ENCODE peak calls at places on chromosomes 5 and 9, in five cellular contexts. I is lower leg skin, H is brain microvascular endothelial cell, E is left ventricle myocardium inferior, U is lung. L is an unnamed sample.

GRCh38 chr5:87361536-87362213 is 51.1 kb downstream of the CCNH start:
- DNase-seq in I (no peak), H (no peak), E (no peak), U (no peak), L (no peak)

GRCh38 chr9:131762356-131762932 is 22.6 kb upstream of the RAPGEF1 start:
- DNase-seq in I (peak; percentile 34), H (peak; percentile 11), E (peak; percentile 75), U (peak; percentile 65), L (peak; percentile 57)

GRCh38 chr5:131324311-131324710 is 60.5 kb downstream of the CDC42SE2 start:
- DNase-seq in I (no peak), H (no peak), E (no peak), U (no peak), L (no peak)

GRCh38 chr5:5644249-5644648 is 221.8 kb downstream of the ICE1 start:
- DNase-seq in I (no peak), H (no peak), E (no peak), U (no peak), L (no peak)

GRCh38 chr5:79973511-79973910 is 17.6 kb downstream of the MTX3 start:
- DNase-seq in I (no peak), H (no peak), E (no peak), U (no peak), L (no peak)

GRCh38 chr5:138725885-138726457 is 27.3 kb upstream of the CTNNA1 start:
- DNase-seq in I (no peak), H (no peak), E (peak; percentile 21), U (no peak), L (no peak)

GRCh38 chr5:147763791-147764525 is 18.6 kb downstream of the JAKMIP2 start:
- DNase-seq in I (no peak), H (peak; percentile 15), E (no peak), U (no peak), L (no peak)

GRCh38 chr5:27172708-27173107 is 134.3 kb upstream of the CDH9 start:
- DNase-seq in I (no peak), H (no peak), E (no peak), U (no peak), L (no peak)

GRCh38 chr5:90135979-90136378 is 273.6 kb downstream of the CETN3 start:
- DNase-seq in I (no peak), H (no peak), E (no peak), U (no peak), L (no peak)

GRCh38 chr9:2297771-2298170 is 282.6 kb downstream of the SMARCA2 start:
- DNase-seq in I (no peak), H (no peak), E (no peak), U (no peak), L (no peak)

GRCh38 chr9:135666534-135667402 is 3.7 kb downstream of the LCN9 start:
- DNase-seq in I (no peak), H (no peak), E (no peak), U (no peak), L (no peak)

GRCh38 chr9:100219347-100219746 is 120.3 kb downstream of the INVS start:
- DNase-seq in I (no peak), H (no peak), E (no peak), U (no peak), L (no peak)

GRCh38 chr5:138726848-138727247 is 26.4 kb upstream of the CTNNA1 start:
- DNase-seq in I (no peak), H (no peak), E (no peak), U (no peak), L (no peak)

GRCh38 chr9:22084336-22085035 is 75.4 kb upstream of the CDKN2B start:
- DNase-seq in I (no peak), H (peak; percentile 96), E (no peak), U (no peak), L (no peak)

GRCh38 chr5:96075579-96076289 is 114.1 kb upstream of the ELL2 start:
- DNase-seq in I (no peak), H (no peak), E (no peak), U (no peak), L (no peak)

GRCh38 chr9:127132375-127132774 is 9.9 kb upstream of the ANGPTL2 start:
- DNase-seq in I (no peak), H (no peak), E (no peak), U (no peak), L (no peak)

GRCh38 chr5:80216753-80217596 is 38.9 kb downstream of the SERINC5 start:
- DNase-seq in I (peak; percentile 23), H (no peak), E (peak; percentile 73), U (peak; percentile 88), L (peak; percentile 81)

GRCh38 chr9:137114613-137115393 is at the start of gene DPP7:
- DNase-seq in I (peak; percentile 56), H (no peak), E (peak; percentile 82), U (peak; percentile 69), L (peak; percentile 69)

GRCh38 chr9:38053697-38054461 is 15.1 kb downstream of the SHB start:
- DNase-seq in I (no peak), H (no peak), E (no peak), U (no peak), L (no peak)

GRCh38 chr5:118554991-118555390 is 433.4 kb downstream of the DTWD2 start:
- DNase-seq in I (no peak), H (no peak), E (no peak), U (no peak), L (no peak)

GRCh38 chr5:133113331-133114061 is 61.7 kb downstream of the HSPA4 start:
- DNase-seq in I (no peak), H (peak; percentile 48), E (no peak), U (no peak), L (no peak)

GRCh38 chr9:133148351-133149129 is 15.2 kb downstream of the GBGT1 start:
- DNase-seq in I (peak; percentile 52), H (no peak), E (peak; percentile 66), U (no peak), L (peak; percentile 38)

GRCh38 chr5:136295914-136296313 is 69.4 kb downstream of the TRPC7 start:
- DNase-seq in I (no peak), H (peak; percentile 40), E (no peak), U (no peak), L (no peak)

DNA sequence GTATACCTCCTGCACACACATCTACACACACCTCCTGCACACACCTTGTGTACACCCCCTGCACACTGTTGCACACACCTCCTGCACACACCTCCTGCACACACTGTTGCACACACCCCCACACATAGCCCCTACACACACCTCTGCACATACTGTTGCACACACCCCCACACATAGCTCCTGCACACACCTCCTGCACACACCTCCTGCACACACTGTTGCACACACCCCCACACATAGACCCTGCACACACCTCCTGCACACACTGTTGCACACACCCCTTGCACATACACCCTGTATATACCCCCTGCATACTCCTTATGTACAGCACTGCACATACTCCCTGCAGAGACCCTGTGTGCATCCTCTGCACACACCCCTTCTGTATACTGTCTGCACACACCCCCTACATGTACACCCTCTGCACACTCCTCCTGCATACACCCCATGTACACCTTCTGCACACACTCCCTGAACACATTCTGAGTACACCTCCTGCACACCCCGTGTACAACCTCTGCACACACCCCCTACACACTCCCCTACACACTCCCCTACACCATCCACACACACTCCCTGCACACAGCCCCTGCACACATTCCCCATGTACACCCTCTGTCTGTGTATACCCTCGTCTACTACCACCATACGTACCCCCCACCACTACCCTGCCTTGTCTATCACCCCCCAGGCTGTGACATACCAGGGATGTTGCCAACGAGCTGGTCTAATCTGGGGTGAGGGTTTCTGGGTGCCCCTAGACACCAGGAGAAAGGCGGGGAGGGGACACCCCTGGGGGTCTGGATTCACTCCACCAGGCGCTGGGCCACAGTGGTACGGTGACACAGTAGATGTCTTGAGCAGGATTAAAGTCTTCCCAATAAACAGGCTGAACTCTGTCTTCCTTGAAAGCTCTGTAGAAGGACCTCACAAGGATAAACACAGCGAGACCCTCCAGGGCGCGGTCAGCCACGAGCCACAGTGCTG is 1.1 kb upstream of the CEP72 start:
- DNase-seq in I (no peak), H (no peak), E (no peak), U (no peak), L (no peak)
- H3K4me3 ChIP-seq in I (no peak overlapping the region), H (peak overlapping the region; percentile 79), E (peak overlapping the region; percentile 87), U (no peak overlapping the region), L (peak overlapping the region; percentile 86)

GRCh38 chr5:9851458-9851857 is 221.3 kb upstream of the TAS2R1 start:
- DNase-seq in I (no peak), H (peak; percentile 94), E (no peak), U (no peak), L (no peak)
- H3K4me3 ChIP-seq in I (no peak overlapping the region), H (no peak overlapping the region), E (no peak overlapping the region), U (no peak overlapping the region), L (no peak overlapping the region)

DNA sequence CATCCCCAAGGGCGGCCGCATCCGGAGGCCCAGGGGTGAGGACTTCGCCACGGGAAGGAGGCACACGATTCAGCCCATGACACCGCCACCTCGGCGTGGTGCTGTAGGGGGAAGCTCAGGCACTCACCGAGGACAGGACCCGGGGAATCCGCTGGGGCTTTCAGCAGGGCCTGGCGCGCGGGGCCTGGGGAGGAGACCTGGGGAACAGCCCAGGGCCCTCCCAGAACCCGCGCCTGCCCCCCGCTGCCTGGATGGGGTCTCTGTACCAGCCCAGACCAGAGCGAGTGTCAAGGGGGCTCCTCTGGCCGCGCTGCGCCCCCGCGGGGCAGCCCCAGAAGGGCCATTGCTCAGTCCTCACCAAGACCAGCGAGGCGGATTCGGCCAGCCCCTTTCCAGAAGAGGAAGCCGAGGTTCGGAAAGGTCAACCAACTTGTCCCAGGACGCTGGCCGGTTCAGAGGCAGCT is 12.8 kb downstream of the COL23A1 start:
- DNase-seq in I (no peak), H (no peak), E (no peak), U (no peak), L (no peak)
- H3K4me3 ChIP-seq in I (no peak overlapping the region), H (no peak overlapping the region), E (no peak overlapping the region), U (no peak overlapping the region), L (no peak overlapping the region)

DNA sequence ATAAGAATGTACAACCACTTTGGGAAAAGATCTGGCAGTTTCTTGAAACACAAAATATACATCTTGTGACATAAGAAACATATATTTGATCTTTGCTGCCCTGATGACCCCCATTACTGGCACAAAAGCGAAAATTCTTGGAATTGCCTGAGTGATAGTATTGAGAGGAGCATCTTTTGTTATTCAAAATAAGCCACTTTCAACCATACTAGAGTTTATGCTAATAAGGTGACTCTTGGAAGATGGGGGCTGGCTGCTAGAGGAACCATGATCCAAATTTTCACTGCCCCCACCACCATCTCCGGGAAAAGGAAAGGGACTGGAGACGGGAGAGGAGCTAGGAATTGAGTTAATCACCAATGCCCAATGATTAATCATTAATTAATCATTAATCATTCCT is 25.7 kb downstream of the FBXW11 start:
- DNase-seq in I (no peak), H (no peak), E (no peak), U (no peak), L (no peak)
- H3K4me3 ChIP-seq in I (no peak overlapping the region), H (no peak overlapping the region), E (no peak overlapping the region), U (no peak overlapping the region), L (no peak overlapping the region)

GRCh38 chr5:178488696-178489095 is 101.5 kb downstream of the COL23A1 start:
- DNase-seq in I (no peak), H (no peak), E (no peak), U (no peak), L (no peak)
- H3K4me3 ChIP-seq in I (no peak overlapping the region), H (no peak overlapping the region), E (no peak overlapping the region), U (no peak overlapping the region), L (no peak overlapping the region)

L was measured in prostate gland.